ENCODE peak calls at places on chromosomes 12 and 14, in eight cellular contexts. Z is stimulated activated CD4-positive, alpha-beta T cell treated with anti-CD3 and anti-CD28 coated beads, Interleukin-2, amount 100 ng/mL, for 24 hours; K is iris pigment epithelial cell; X is A549; Q is right lobe of liver; R is heart right ventricle; H is nucleus accumbens; P is gastrocnemius medialis. L is an unnamed sample.

GRCh38 chr12:3294481-3294911 is 196.5 kb upstream of the PRMT8 start:
- DNase-seq in Z (no peak), K (no peak), X (no peak), Q (no peak), R (no peak), H (no peak), P (no peak), L (no peak)

GRCh38 chr12:50156641-50157040 is 10.5 kb downstream of the CERS5 start:
- DNase-seq in Z (no peak), K (no peak), X (no peak), Q (no peak), R (no peak), H (no peak), P (no peak), L (no peak)

GRCh38 chr14:99612065-99612736 is 8.2 kb upstream of the CCDC85C start:
- DNase-seq in Z (no peak), K (no peak), X (no peak), Q (no peak), R (no peak), H (no peak), P (no peak), L (no peak)

GRCh38 chr14:22002860-22003284 is 329.3 kb upstream of the OR4E1 start:
- DNase-seq in Z (peak), K (no peak), X (no peak), Q (no peak), R (no peak), H (no peak), P (no peak), L (no peak)

GRCh38 chr12:130456375-130457199 is 118.9 kb downstream of the PIWIL1 start:
- DNase-seq in Z (no peak), K (no peak), X (no peak), Q (no peak), R (peak), H (peak), P (no peak), L (no peak)

GRCh38 chr12:27009926-27010325 is 4.3 kb downstream of the TM7SF3 start:
- DNase-seq in Z (no peak), K (no peak), X (no peak), Q (no peak), R (no peak), H (no peak), P (no peak), L (no peak)

GRCh38 chr14:101234588-101234937 is 326.7 kb upstream of the DIO3 start:
- DNase-seq in Z (no peak), K (no peak), X (no peak), Q (no peak), R (no peak), H (no peak), P (no peak), L (no peak)

GRCh38 chr14:104433401-104434213 is 146.0 kb upstream of the C14orf180 start:
- DNase-seq in Z (no peak), K (no peak), X (no peak), Q (no peak), R (no peak), H (no peak), P (no peak), L (no peak)

GRCh38 chr14:51884086-51884927 is 23.9 kb downstream of the GNG2 start:
- DNase-seq in Z (no peak), K (peak), X (no peak), Q (no peak), R (peak), H (no peak), P (no peak), L (no peak)

GRCh38 chr14:55388160-55388559 is 23.5 kb downstream of the ATG14 start:
- DNase-seq in Z (no peak), K (peak), X (no peak), Q (no peak), R (no peak), H (no peak), P (no peak), L (no peak)

GRCh38 chr14:85731198-85731597 is 201.3 kb downstream of the FLRT2 start:
- DNase-seq in Z (no peak), K (peak), X (no peak), Q (no peak), R (peak), H (no peak), P (no peak), L (no peak)

GRCh38 chr12:123958876-123959275 is 13.8 kb downstream of the CCDC92 start:
- DNase-seq in Z (no peak), K (no peak), X (no peak), Q (no peak), R (no peak), H (no peak), P (no peak), L (no peak)

GRCh38 chr14:77615231-77616132 is 955 bp downstream of the SPTLC2 start:
- DNase-seq in Z (peak), K (peak), X (no peak), Q (no peak), R (no peak), H (no peak), P (no peak), L (no peak)

GRCh38 chr14:106619618-106620017 is 1093.2 kb downstream of the TMEM121 start:
- DNase-seq in Z (no peak), K (no peak), X (no peak), Q (no peak), R (no peak), H (no peak), P (no peak), L (no peak)

GRCh38 chr14:73753043-73753886 is 39.1 kb upstream of the PNMA1 start:
- DNase-seq in Z (no peak), K (no peak), X (no peak), Q (peak), R (peak), H (no peak), P (no peak), L (peak)

GRCh38 chr12:53500119-53500775 is 836 bp upstream of the TARBP2 start:
- DNase-seq in Z (no peak), K (peak), X (no peak), Q (no peak), R (peak), H (no peak), P (peak), L (no peak)

GRCh38 chr12:114405449-114406271 is at the start of gene TBX5:
- DNase-seq in Z (no peak), K (no peak), X (no peak), Q (no peak), R (peak), H (no peak), P (no peak), L (no peak)

GRCh38 chr12:64088431-64089349 is 133.4 kb downstream of the KICS2 start:
- DNase-seq in Z (no peak), K (peak), X (peak), Q (peak), R (peak), H (no peak), P (peak), L (peak)

GRCh38 chr14:21734457-21735074 is 60.9 kb upstream of the OR4E1 start:
- DNase-seq in Z (no peak), K (peak), X (peak), Q (no peak), R (no peak), H (no peak), P (no peak), L (no peak)

GRCh38 chr14:105498430-105499255 is 7.6 kb downstream of the TEDC1 start:
- DNase-seq in Z (no peak), K (no peak), X (no peak), Q (no peak), R (no peak), H (peak), P (no peak), L (no peak)

GRCh38 chr12:66516133-66516532 is 162.7 kb downstream of the GRIP1 start:
- DNase-seq in Z (no peak), K (peak), X (no peak), Q (no peak), R (no peak), H (no peak), P (no peak), L (no peak)

GRCh38 chr14:99410019-99410418 is 70.6 kb downstream of the SETD3 start:
- DNase-seq in Z (no peak), K (no peak), X (no peak), Q (no peak), R (no peak), H (no peak), P (no peak), L (no peak)

GRCh38 chr12:116336542-116337065 is 59.1 kb upstream of the MED13L start:
- DNase-seq in Z (no peak), K (peak), X (no peak), Q (no peak), R (no peak), H (no peak), P (no peak), L (no peak)

GRCh38 chr12:54197037-54197909 is 8.5 kb upstream of the SMUG1 start:
- DNase-seq in Z (no peak), K (peak), X (no peak), Q (no peak), R (no peak), H (no peak), P (peak), L (no peak)

GRCh38 chr12:62802981-62803380 is 132.0 kb downstream of the PPM1H start:
- DNase-seq in Z (no peak), K (peak), X (no peak), Q (no peak), R (no peak), H (no peak), P (no peak), L (no peak)

GRCh38 chr14:98840511-98840910 is 431.5 kb downstream of the BCL11B start:
- DNase-seq in Z (no peak), K (no peak), X (no peak), Q (no peak), R (no peak), H (no peak), P (no peak), L (peak)

GRCh38 chr14:81172353-81172752 is 48.4 kb downstream of the GTF2A1 start:
- DNase-seq in Z (no peak), K (peak), X (no peak), Q (no peak), R (no peak), H (no peak), P (no peak), L (no peak)

GRCh38 chr12:103857164-103857563 is 16.1 kb upstream of the NT5DC3 start:
- DNase-seq in Z (no peak), K (no peak), X (no peak), Q (no peak), R (no peak), H (no peak), P (no peak), L (no peak)

L was measured in SJSA1.